ENCODE peak calls at places on chromosomes 12 and 14, in ten cellular contexts. E is lower lobe of right lung; R is CD8-positive, alpha-beta T cell; D is heart right ventricle; P is ovary; L is colonic mucosa; Z is A673; T is small intestine; C is effector memory CD4-positive, alpha-beta T cell; S is CD4-positive, alpha-beta memory T cell. U is an unnamed sample.

GRCh38 chr12:52275686-52276085 is 1.2 kb downstream of the KRT86 start:
- DNase-seq in E (no peak), R (no peak), D (no peak), P (no peak), L (no peak), Z (no peak), T (no peak), C (no peak), S (no peak), U (no peak)

GRCh38 chr12:113479578-113480335 is 8.1 kb upstream of the LHX5 start:
- DNase-seq in E (no peak), R (no peak), D (peak; percentile 55), P (peak; percentile 25), L (peak; percentile 21), Z (peak; percentile 54), T (no peak), C (no peak), S (no peak), U (no peak)

GRCh38 chr12:72197790-72198189 is 74.4 kb upstream of the TRHDE start:
- DNase-seq in E (no peak), R (no peak), D (no peak), P (no peak), L (no peak), Z (no peak), T (no peak), C (no peak), S (no peak), U (no peak)

GRCh38 chr12:124388679-124389536 is 94.0 kb downstream of the RFLNA start:
- DNase-seq in E (peak; percentile 89), R (peak; percentile 84), D (peak; percentile 89), P (peak; percentile 84), L (peak; percentile 90), Z (peak; percentile 79), T (peak; percentile 88), C (peak; percentile 36), S (peak; percentile 68), U (no peak)

GRCh38 chr12:3633396-3633795 is 119.5 kb downstream of the CRACR2A start:
- DNase-seq in E (no peak), R (no peak), D (no peak), P (no peak), L (no peak), Z (no peak), T (no peak), C (no peak), S (no peak), U (no peak)

GRCh38 chr14:91911474-91912032 is 35.9 kb downstream of the FBLN5 start:
- DNase-seq in E (no peak), R (peak; percentile 60), D (no peak), P (no peak), L (peak; percentile 39), Z (peak; percentile 80), T (peak; percentile 74), C (peak; percentile 5), S (peak; percentile 60), U (no peak)

GRCh38 chr14:102949801-102950451 is 27.5 kb downstream of the AMN start:
- DNase-seq in E (no peak), R (no peak), D (peak; percentile 68), P (no peak), L (no peak), Z (no peak), T (no peak), C (no peak), S (no peak), U (no peak)

GRCh38 chr12:47270782-47271664 is 191.3 kb upstream of the AMIGO2 start:
- DNase-seq in E (no peak), R (no peak), D (no peak), P (no peak), L (no peak), Z (no peak), T (no peak), C (no peak), S (no peak), U (no peak)

GRCh38 chr12:2624543-2625266 is 170.1 kb upstream of the FKBP4 start:
- DNase-seq in E (no peak), R (no peak), D (no peak), P (no peak), L (no peak), Z (peak; percentile 85), T (no peak), C (no peak), S (no peak), U (no peak)

GRCh38 chr14:105093426-105094192 is 28.4 kb upstream of the GPR132 start:
- DNase-seq in E (peak; percentile 89), R (peak; percentile 58), D (peak; percentile 76), P (peak; percentile 79), L (peak; percentile 85), Z (peak; percentile 83), T (peak; percentile 79), C (peak; percentile 42), S (peak; percentile 53), U (no peak)

GRCh38 chr12:77087427-77087826 is 22.1 kb upstream of the E2F7 start:
- DNase-seq in E (no peak), R (no peak), D (no peak), P (no peak), L (no peak), Z (no peak), T (no peak), C (no peak), S (no peak), U (no peak)

GRCh38 chr12:49298160-49298559 is 3.2 kb downstream of the PRPH start:
- DNase-seq in E (no peak), R (no peak), D (no peak), P (no peak), L (no peak), Z (no peak), T (peak; percentile 46), C (no peak), S (no peak), U (no peak)

GRCh38 chr12:124490584-124491305 is 76.7 kb downstream of the NCOR2 start:
- DNase-seq in E (peak; percentile 82), R (no peak), D (peak; percentile 89), P (no peak), L (peak; percentile 69), Z (no peak), T (peak; percentile 91), C (no peak), S (no peak), U (no peak)

GRCh38 chr12:68113644-68114043 is 45.9 kb downstream of the IFNG start:
- DNase-seq in E (no peak), R (no peak), D (no peak), P (no peak), L (peak; percentile 29), Z (no peak), T (peak; percentile 20), C (peak; percentile 11), S (peak; percentile 46), U (no peak)

GRCh38 chr14:49549881-49550280 is 36.3 kb downstream of the RPS29 start:
- DNase-seq in E (no peak), R (no peak), D (no peak), P (no peak), L (no peak), Z (peak; percentile 21), T (no peak), C (no peak), S (no peak), U (no peak)

GRCh38 chr14:104639889-104640548 is 35.4 kb upstream of the TMEM179 start:
- DNase-seq in E (peak; percentile 62), R (no peak), D (peak; percentile 62), P (no peak), L (peak; percentile 57), Z (peak; percentile 81), T (peak; percentile 67), C (no peak), S (peak; percentile 44), U (no peak)

GRCh38 chr14:100618763-100619320 is 31.6 kb upstream of the BEGAIN start:
- DNase-seq in E (no peak), R (no peak), D (no peak), P (no peak), L (peak; percentile 16), Z (no peak), T (peak; percentile 19), C (no peak), S (no peak), U (no peak)

GRCh38 chr14:33762462-33762861 is 188.4 kb downstream of the EGLN3 start:
- DNase-seq in E (no peak), R (no peak), D (no peak), P (no peak), L (no peak), Z (peak; percentile 42), T (no peak), C (no peak), S (no peak), U (no peak)

GRCh38 chr14:95222151-95222631 is 64.9 kb upstream of the DICER1 start:
- DNase-seq in E (no peak), R (no peak), D (no peak), P (no peak), L (no peak), Z (no peak), T (no peak), C (no peak), S (no peak), U (no peak)

GRCh38 chr12:115758886-115759620 is 518.4 kb downstream of the MED13L start:
- DNase-seq in E (no peak), R (no peak), D (no peak), P (no peak), L (no peak), Z (no peak), T (no peak), C (no peak), S (no peak), U (no peak)
- H3K27ac ChIP-seq in E (peak overlapping the region; percentile 73), R (no peak overlapping the region), D (no peak overlapping the region), P (no peak overlapping the region), L (no peak overlapping the region), Z (no peak overlapping the region), T (no peak overlapping the region), C (no peak overlapping the region), S (no peak overlapping the region), U (no peak overlapping the region)

GRCh38 chr14:64394973-64395633 is 7.0 kb downstream of the MTHFD1 start:
- DNase-seq in E (no peak), R (no peak), D (no peak), P (no peak), L (no peak), Z (no peak), T (no peak), C (no peak), S (no peak), U (no peak)
- H3K36me3 ChIP-seq in E (peaks cover 8% of the 10 kb centered on the region), R (no peaks in the 10 kb centered on the region), D (no peaks in the 10 kb centered on the region), P (no peaks in the 10 kb centered on the region), L (no peaks in the 10 kb centered on the region), Z (peaks cover 23% of the 10 kb centered on the region), T (no peaks in the 10 kb centered on the region), C (no peaks in the 10 kb centered on the region), S (no peaks in the 10 kb centered on the region), U (no peaks in the 10 kb centered on the region)

GRCh38 chr12:133046698-133047097 is 9.4 kb downstream of the ZNF84 start:
- DNase-seq in E (no peak), R (no peak), D (no peak), P (no peak), L (no peak), Z (no peak), T (no peak), C (no peak), S (no peak), U (no peak)
- H3K4me3 ChIP-seq in E (no peak overlapping the region), R (no peak overlapping the region), D (no peak overlapping the region), P (no peak overlapping the region), L (no peak overlapping the region), Z (no peak overlapping the region), T (no peak overlapping the region), C (no peak overlapping the region), S (no peak overlapping the region), U (no peak overlapping the region)

DNA sequence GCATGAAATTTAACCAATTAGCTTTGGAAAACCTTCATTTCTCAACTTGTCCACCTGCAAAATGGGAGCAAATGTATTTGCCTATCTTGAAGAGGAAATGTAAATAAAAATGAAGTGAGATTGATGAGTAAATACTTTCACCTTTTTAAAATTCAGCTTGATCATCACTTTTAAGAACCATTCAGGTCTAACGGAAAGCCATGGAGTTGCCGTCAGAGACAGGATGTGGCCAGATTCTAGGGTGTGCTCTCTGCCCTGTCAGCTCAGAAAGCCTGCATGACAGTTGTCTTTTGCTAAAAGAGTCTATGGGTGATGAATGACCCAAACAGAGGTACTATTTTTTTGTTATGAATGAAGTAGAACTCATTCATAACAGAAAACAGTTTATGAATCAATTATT is 104.3 kb upstream of the SLC35F4 start:
- DNase-seq in E (no peak), R (no peak), D (no peak), P (no peak), L (no peak), Z (no peak), T (no peak), C (no peak), S (no peak), U (no peak)
- H3K27ac ChIP-seq in E (no peak overlapping the region), R (no peak overlapping the region), D (no peak overlapping the region), P (no peak overlapping the region), L (no peak overlapping the region), Z (no peak overlapping the region), T (no peak overlapping the region), C (no peak overlapping the region), S (no peak overlapping the region), U (no peak overlapping the region)